ENCODE peak calls at places on chromosomes 16 and 17, in eight cellular contexts. D, O, R, G, K, H, F and J are unnamed samples.
A peak's percentile ranks its signal among the peaks of the same experiment; 100 is the strongest.

GRCh38 chr17:36691606-36692005 is 90.2 kb downstream of the MRM1 start:
- DNase-seq in D (no peak), O (no peak), R (no peak), G (no peak), K (no peak), H (no peak), F (no peak), J (no peak)

GRCh38 chr17:40014375-40014980 is 762 bp upstream of the CSF3 start:
- DNase-seq in D (peak; percentile 30), O (no peak), R (no peak), G (no peak), K (peak; percentile 42), H (no peak), F (no peak), J (no peak)

GRCh38 chr16:2460391-2460713 is 443 bp downstream of the TEDC2 start:
- DNase-seq in D (no peak), O (no peak), R (no peak), G (no peak), K (no peak), H (no peak), F (no peak), J (no peak)

GRCh38 chr16:81831722-81832126 is 52.6 kb downstream of the PLCG2 start:
- DNase-seq in D (no peak), O (no peak), R (no peak), G (peak; percentile 19), K (peak; percentile 96), H (peak; percentile 60), F (no peak), J (peak; percentile 76)

GRCh38 chr17:69761011-69761410 is 314.0 kb upstream of the KCNJ16 start:
- DNase-seq in D (no peak), O (no peak), R (no peak), G (no peak), K (no peak), H (no peak), F (no peak), J (no peak)

GRCh38 chr17:60154616-60155426 is 5.0 kb downstream of the CA4 start:
- DNase-seq in D (peak; percentile 79), O (no peak), R (peak; percentile 39), G (no peak), K (no peak), H (peak; percentile 63), F (no peak), J (no peak)

GRCh38 chr17:36493956-36494355 is 7.5 kb downstream of the ZNHIT3 start:
- DNase-seq in D (no peak), O (no peak), R (no peak), G (no peak), K (no peak), H (no peak), F (no peak), J (no peak)

GRCh38 chr17:40068917-40069750 is 6.4 kb downstream of the THRA start:
- DNase-seq in D (peak; percentile 92), O (peak; percentile 82), R (no peak), G (peak; percentile 78), K (peak; percentile 73), H (peak; percentile 91), F (peak; percentile 76), J (peak; percentile 74)

GRCh38 chr17:79997004-79997673 is 38.5 kb downstream of the TBC1D16 start:
- DNase-seq in D (no peak), O (no peak), R (no peak), G (peak; percentile 78), K (peak; percentile 65), H (no peak), F (no peak), J (no peak)

GRCh38 chr17:8946476-8946875 is 19.0 kb downstream of the PIK3R5 start:
- DNase-seq in D (no peak), O (no peak), R (no peak), G (no peak), K (no peak), H (no peak), F (no peak), J (no peak)

GRCh38 chr17:1022278-1023024 is 25.5 kb downstream of the TIMM22 start:
- DNase-seq in D (no peak), O (no peak), R (no peak), G (no peak), K (no peak), H (peak; percentile 69), F (no peak), J (no peak)

GRCh38 chr17:489758-490329 is 137.2 kb upstream of the RPH3AL start:
- DNase-seq in D (peak; percentile 45), O (peak; percentile 67), R (no peak), G (peak; percentile 70), K (peak; percentile 86), H (peak; percentile 54), F (peak; percentile 45), J (peak; percentile 68)

GRCh38 chr16:30691907-30692306 is 7.1 kb upstream of the SRCAP start:
- DNase-seq in D (no peak), O (no peak), R (no peak), G (no peak), K (no peak), H (no peak), F (no peak), J (no peak)

GRCh38 chr16:2149630-2150417 is 1.4 kb downstream of the RAB26 start:
- DNase-seq in D (no peak), O (peak; percentile 73), R (no peak), G (no peak), K (peak; percentile 63), H (no peak), F (no peak), J (no peak)

GRCh38 chr16:49698931-49699715 is 156.8 kb downstream of the ZNF423 start:
- DNase-seq in D (peak; percentile 79), O (no peak), R (no peak), G (no peak), K (no peak), H (peak; percentile 63), F (no peak), J (no peak)

GRCh38 chr16:80852261-80852872 is 48.0 kb upstream of the CDYL2 start:
- DNase-seq in D (peak; percentile 24), O (peak; percentile 46), R (no peak), G (no peak), K (peak; percentile 65), H (no peak), F (no peak), J (peak; percentile 40)

DNA sequence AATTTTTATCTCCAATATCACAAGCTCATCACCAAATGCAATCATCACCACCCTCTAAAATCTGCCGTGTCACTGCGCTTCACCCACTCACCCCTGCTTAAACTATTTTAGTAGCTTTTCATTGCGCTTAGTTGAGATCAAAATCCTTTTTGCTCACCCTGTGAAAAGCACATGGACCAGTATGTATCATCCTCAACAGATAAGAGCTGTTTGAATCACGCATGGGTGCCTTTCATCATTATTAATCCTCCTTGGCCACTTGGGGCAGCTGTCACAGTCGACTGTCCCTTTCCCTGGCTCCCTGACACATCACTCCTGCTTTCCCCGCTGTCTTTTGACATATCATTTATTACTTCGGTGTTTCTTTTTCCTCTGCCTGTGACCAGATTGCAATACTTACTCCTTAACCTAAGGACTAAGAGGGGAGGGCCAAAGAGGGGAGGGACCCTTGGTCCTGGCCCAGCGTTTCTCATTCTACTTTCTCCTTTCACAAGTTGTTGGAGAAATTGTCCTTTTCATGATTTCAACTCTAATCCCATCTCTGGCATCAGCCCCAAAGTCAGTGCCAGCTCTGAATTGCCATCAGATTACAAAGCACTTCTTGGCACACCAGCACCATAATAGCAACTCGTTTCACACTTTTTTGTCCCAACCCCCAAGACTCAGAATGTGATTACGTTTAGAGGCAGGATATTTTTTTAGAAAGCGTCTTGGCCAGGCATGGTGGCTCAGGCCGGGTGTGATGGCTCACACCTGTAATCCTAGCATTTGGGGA is 8.6 kb upstream of the KDM6B start:
- DNase-seq in D (peak; percentile 53), O (peak; percentile 47), R (peak; percentile 76), G (no peak), K (no peak), H (no peak), F (no peak), J (no peak)
- TF ChIP-seq CTCF in D (peak; percentile 18), O (no peak), R (no peak), G (no peak), K (no peak), H (no peak), F (no peak), J (no peak)

DNA sequence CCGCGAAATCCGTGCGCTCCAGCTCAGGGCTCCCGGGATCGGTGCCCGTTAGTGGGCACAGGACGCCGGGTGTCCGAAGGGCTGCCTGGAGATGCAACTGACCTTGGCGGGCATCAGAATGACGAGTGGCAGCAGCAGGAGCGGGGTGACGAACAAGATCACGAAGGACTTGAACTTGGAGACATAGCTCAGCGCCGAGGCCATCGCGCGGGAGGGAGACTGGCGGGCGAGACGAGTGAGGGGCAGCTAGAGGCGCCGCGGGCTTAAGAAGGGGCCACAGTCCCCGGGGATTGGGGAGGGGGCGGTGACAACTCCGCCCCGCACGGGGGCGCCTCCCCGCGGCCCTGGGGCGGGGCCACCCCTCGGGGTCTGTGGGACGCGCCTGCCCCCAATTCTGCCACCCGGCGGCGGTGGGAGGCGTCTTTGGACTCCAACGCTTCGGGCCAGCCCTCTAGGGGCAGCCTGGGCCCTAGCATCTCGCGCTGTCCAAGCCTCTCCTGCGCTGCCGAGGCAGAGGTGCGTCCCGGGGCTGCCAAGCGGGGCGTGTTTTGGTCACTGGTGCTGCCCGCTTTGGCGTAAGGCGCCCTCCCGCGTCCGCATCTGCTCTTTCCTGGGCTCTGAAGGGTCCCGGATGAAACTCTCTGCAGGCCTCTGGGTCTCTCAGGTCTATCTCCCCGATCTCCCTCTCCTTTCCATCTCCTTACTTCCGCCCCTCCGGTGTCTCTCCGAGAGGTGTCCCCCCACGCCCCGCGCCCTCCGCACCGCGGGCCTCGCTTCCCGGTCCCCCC is at the start of gene SLC13A5:
- DNase-seq in D (peak; percentile 16), O (peak; percentile 80), R (no peak), G (no peak), K (no peak), H (no peak), F (peak; percentile 47), J (peak; percentile 62)
- TF ChIP-seq CTCF in D (peak; percentile 52), O (peak; percentile 60), R (peak; percentile 31), G (no peak), K (no peak), H (peak; percentile 28), F (no peak), J (no peak)

DNA sequence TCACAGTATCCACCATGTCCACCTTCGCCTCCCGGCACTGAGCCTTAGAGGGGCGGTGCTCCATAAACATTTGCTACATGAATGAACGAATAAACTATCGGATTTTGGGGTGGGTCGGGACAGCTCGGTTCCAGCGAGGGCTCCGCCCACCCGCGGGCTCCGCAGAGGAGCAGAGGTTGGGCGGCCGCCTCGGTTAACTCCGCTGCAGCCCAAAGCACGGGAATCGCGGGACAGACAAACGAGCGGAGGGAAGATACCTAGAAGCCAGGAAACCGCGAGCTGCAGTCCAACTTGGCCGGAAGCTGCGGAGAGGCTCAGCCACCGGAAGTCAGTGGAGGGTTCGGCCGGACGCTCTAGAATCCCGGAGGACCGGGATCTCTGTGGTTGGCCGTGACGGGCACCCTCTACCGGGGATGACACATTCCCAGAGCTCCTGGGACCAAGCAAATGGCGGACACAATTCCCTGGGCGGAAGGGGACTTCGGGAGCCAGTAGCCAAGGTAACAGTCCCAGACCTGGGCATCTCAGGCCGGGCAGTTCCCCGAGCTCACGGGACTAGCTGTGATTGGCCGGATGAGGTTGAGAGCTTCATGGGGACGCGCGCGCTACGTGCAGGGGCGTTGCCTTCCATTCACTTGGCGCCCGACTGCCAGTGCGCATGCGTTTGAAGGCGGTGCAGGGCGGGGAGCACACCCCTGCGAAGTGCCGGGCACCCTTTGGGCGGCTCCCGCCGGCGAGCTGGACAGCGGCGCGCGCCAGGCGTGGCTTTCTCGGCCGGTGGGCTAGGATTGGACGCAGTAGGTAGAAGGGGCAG is 489 bp upstream of the MAPK7 start:
- DNase-seq in D (peak; percentile 100), O (peak; percentile 100), R (peak; percentile 96), G (peak; percentile 94), K (peak; percentile 99), H (peak; percentile 99), F (peak; percentile 98), J (peak; percentile 100)
- TF ChIP-seq CTCF in D (no peak), O (no peak), R (no peak), G (no peak), K (no peak), H (no peak), F (no peak), J (no peak)

GRCh38 chr16:12574721-12575120 is 229.0 kb downstream of the CPPED1 start:
- DNase-seq in D (no peak), O (no peak), R (no peak), G (no peak), K (no peak), H (no peak), F (no peak), J (no peak)
- TF ChIP-seq CTCF in D (no peak), O (no peak), R (no peak), G (no peak), K (no peak), H (no peak), F (no peak), J (no peak)